ENCODE peak calls at places on chromosomes 6 and 20, in nine cellular contexts. T, B, K, U, F, V, H, X and O are unnamed samples.

GRCh38 chr6:112342511-112342910 is 4.6 kb upstream of the RFPL4B start:
- DNase-seq in T (no peak), B (no peak), K (no peak), U (no peak), F (no peak), V (no peak), H (no peak), X (no peak), O (no peak)

GRCh38 chr20:32207211-32207625 is 325 bp downstream of the PLAGL2 start:
- DNase-seq in T (no peak), B (no peak), K (no peak), U (no peak), F (no peak), V (no peak), H (no peak), X (peak; percentile 63), O (no peak)

GRCh38 chr6:102126488-102126887 is 733.0 kb downstream of the GRIK2 start:
- DNase-seq in T (no peak), B (no peak), K (no peak), U (no peak), F (no peak), V (no peak), H (peak; percentile 58), X (peak; percentile 6), O (no peak)

GRCh38 chr6:29917843-29918242 is 24.5 kb upstream of the HLA-A start:
- DNase-seq in T (no peak), B (no peak), K (no peak), U (no peak), F (no peak), V (no peak), H (peak; percentile 13), X (peak; percentile 14), O (no peak)

GRCh38 chr20:37380864-37381579 is 35.1 kb downstream of the SRC start:
- DNase-seq in T (no peak), B (no peak), K (no peak), U (peak; percentile 34), F (no peak), V (no peak), H (no peak), X (no peak), O (no peak)

GRCh38 chr6:139983555-139984276 is 609.3 kb upstream of the CITED2 start:
- DNase-seq in T (no peak), B (peak; percentile 74), K (peak; percentile 56), U (no peak), F (peak; percentile 58), V (no peak), H (no peak), X (no peak), O (no peak)

GRCh38 chr6:43890197-43891062 is 120.4 kb downstream of the VEGFA start:
- DNase-seq in T (no peak), B (no peak), K (no peak), U (no peak), F (no peak), V (no peak), H (peak; percentile 41), X (peak; percentile 8), O (no peak)

GRCh38 chr6:26604797-26605196 is 8.0 kb downstream of the ABT1 start:
- DNase-seq in T (no peak), B (no peak), K (no peak), U (no peak), F (peak; percentile 34), V (no peak), H (no peak), X (no peak), O (no peak)

GRCh38 chr6:165854061-165854862 is 191.2 kb upstream of the PDE10A start:
- DNase-seq in T (no peak), B (no peak), K (no peak), U (no peak), F (no peak), V (no peak), H (no peak), X (peak; percentile 69), O (no peak)

GRCh38 chr6:165858571-165858970 is 195.5 kb upstream of the PDE10A start:
- DNase-seq in T (no peak), B (peak; percentile 49), K (peak; percentile 13), U (no peak), F (peak; percentile 44), V (no peak), H (peak; percentile 75), X (peak; percentile 66), O (no peak)

GRCh38 chr6:165852676-165853075 is 189.6 kb upstream of the PDE10A start:
- DNase-seq in T (no peak), B (no peak), K (no peak), U (no peak), F (no peak), V (no peak), H (no peak), X (no peak), O (no peak)

GRCh38 chr6:165854863-165855593 is 192.0 kb upstream of the PDE10A start:
- DNase-seq in T (no peak), B (no peak), K (no peak), U (no peak), F (no peak), V (no peak), H (no peak), X (no peak), O (no peak)

DNA sequence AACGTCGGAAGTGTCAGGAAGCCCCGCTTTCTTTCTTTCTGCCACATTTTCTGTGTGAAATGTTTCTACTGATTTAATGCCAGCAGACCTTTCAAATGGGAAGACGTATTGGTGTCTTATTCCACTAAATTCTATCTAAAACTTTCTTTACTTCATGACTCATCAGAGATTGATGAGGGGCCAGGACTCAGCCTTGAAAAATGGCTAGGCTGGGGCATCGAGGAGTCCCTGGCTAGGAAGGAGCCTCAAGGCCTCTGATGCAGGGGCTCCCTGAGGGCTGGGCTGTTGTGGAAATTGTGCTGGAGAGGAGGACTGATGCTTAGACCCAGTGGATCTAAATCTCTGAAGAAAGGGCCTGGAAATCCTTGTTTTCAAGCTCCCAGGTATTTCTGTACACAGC is 192.8 kb upstream of the PDE10A start:
- DNase-seq in T (no peak), B (no peak), K (no peak), U (no peak), F (no peak), V (no peak), H (no peak), X (no peak), O (no peak)
- H3K27me3 ChIP-seq in T (peaks cover 6% of the 10 kb centered on the region), B (peaks cover 86% of the 10 kb centered on the region), K (peaks cover 47% of the 10 kb centered on the region), U (no peaks in the 10 kb centered on the region), F (no peaks in the 10 kb centered on the region), V (peaks cover 88% of the 10 kb centered on the region), H (peaks cover 13% of the 10 kb centered on the region), X (peaks cover 55% of the 10 kb centered on the region), O (no peaks in the 10 kb centered on the region)

DNA sequence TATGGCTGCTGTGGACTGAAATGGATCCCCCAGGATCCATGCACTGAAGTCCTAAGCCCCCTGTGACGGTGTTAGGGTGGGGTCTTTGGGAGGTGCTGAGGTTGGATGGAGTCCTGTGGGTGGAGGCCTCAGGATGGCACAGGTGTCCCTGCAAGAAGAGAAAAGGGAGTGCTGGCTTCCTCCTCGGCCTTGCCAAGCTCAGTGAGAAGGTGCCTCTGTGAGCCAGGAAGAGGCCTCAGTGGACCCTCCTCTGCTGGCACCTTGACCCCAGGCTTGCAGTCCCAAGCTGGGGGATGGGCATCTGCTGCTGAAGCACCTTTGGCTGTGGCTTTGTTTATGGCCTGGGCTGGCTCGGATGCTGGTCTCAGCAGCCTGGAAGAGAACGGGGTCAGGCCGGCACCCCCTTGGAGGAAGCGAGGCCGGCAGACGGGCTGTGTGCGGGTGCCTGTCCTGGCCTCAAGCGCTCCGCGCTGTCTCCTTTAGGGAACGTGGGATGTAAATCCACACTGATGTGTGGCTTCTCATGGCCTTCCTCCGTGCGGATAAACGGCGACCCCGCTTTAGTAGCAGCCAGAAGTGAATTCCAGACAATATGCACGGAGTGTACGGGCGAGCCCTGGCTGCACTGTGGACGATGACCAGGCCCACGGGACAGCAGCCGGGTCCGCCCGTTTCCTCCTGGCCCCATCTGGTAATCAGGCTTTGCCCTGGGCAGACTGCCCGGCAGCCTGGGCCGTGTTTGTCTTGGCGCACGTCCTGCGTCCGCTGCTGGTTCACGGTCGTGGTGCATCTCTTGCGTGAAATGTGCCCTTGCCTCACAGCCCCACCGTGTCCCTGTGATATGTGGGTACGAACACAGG is 182.6 kb downstream of the ERMARD start:
- DNase-seq in T (peak; percentile 51), B (peak; percentile 52), K (peak; percentile 68), U (no peak), F (no peak), V (peak; percentile 60), H (no peak), X (no peak), O (peak; percentile 25)
- H3K27me3 ChIP-seq in T (no peaks in the 10 kb centered on the region), B (no peaks in the 10 kb centered on the region), K (no peaks in the 10 kb centered on the region), U (no peaks in the 10 kb centered on the region), F (no peaks in the 10 kb centered on the region), V (peaks cover 41% of the 10 kb centered on the region), H (no peaks in the 10 kb centered on the region), X (no peaks in the 10 kb centered on the region), O (no peaks in the 10 kb centered on the region)

GRCh38 chr6:119347466-119348307 is 1.9 kb downstream of the MAN1A1 start:
- DNase-seq in T (peak; percentile 60), B (no peak), K (peak; percentile 61), U (peak; percentile 54), F (peak; percentile 23), V (peak; percentile 21), H (no peak), X (peak; percentile 9), O (peak; percentile 22)
- H3K27me3 ChIP-seq in T (no peaks in the 10 kb centered on the region), B (no peaks in the 10 kb centered on the region), K (no peaks in the 10 kb centered on the region), U (no peaks in the 10 kb centered on the region), F (no peaks in the 10 kb centered on the region), V (no peaks in the 10 kb centered on the region), H (no peaks in the 10 kb centered on the region), X (peaks cover 52% of the 10 kb centered on the region), O (no peaks in the 10 kb centered on the region)

GRCh38 chr6:88166493-88166900 is 350 bp upstream of the CNR1 start:
- DNase-seq in T (no peak), B (no peak), K (no peak), U (no peak), F (no peak), V (no peak), H (peak; percentile 42), X (no peak), O (peak; percentile 35)

GRCh38 chr6:88168362-88168761 is 2.2 kb upstream of the CNR1 start:
- DNase-seq in T (no peak), B (no peak), K (no peak), U (no peak), F (no peak), V (no peak), H (peak; percentile 24), X (no peak), O (no peak)

GRCh38 chr6:88165877-88166492 is at the start of gene CNR1:
- DNase-seq in T (peak; percentile 79), B (peak; percentile 52), K (peak; percentile 61), U (no peak), F (no peak), V (peak; percentile 35), H (peak; percentile 56), X (peak; percentile 75), O (peak; percentile 70)

GRCh38 chr6:88167625-88167937 is 1.4 kb upstream of the CNR1 start:
- DNase-seq in T (no peak), B (no peak), K (no peak), U (no peak), F (no peak), V (no peak), H (no peak), X (peak; percentile 6), O (no peak)

DNA sequence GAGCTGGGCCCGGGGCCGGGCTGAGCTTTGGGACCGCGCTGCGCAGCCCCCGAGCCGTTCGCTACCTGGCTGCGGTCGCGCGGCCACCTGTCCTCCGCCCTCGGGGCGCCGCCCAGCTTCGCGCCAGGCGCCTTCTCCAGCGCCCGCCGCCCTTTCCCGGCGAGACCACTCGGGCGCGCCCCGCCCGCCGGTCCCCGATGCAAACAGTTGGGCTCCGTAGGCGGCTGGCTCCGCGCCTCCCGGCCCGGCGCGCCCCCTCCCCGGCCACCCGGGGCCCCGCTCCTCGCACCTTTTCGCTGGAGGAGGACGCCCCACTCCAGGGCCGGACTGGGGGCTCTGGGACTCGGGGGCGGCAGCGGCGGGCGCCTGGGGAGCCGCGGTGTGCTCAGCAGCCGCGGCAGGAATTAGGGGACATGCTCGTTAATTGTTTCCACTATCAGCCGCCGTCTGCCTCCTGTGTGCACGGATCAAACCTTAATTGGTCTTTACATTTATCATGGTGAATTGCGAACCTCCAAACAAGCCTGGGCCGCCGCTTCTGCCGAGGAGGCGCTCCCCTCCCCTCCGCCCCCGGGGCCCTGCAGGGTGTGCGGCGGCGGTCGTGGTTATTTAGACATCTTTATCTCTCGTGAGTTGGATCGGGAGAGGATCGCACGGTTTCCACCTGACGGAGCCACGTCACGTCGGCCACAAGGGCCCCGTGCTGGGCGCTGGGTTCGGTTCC is 916 bp upstream of the CNR1 start:
- DNase-seq in T (no peak), B (no peak), K (no peak), U (no peak), F (no peak), V (no peak), H (peak; percentile 21), X (peak; percentile 60), O (no peak)
- H3K27me3 ChIP-seq in T (peaks cover 5% of the 10 kb centered on the region), B (peaks cover 81% of the 10 kb centered on the region), K (peaks cover 72% of the 10 kb centered on the region), U (peaks cover 2% of the 10 kb centered on the region), F (peaks cover 46% of the 10 kb centered on the region), V (peaks cover 95% of the 10 kb centered on the region), H (peaks cover 19% of the 10 kb centered on the region), X (peaks cover 45% of the 10 kb centered on the region), O (peaks cover 38% of the 10 kb centered on the region)